ENCODE peak calls at places on chromosomes 6 and 20, in nine cellular contexts. One of them, this sample, is unnamed.

GRCh38 chr20:11454966-11455799 is 462.5 kb upstream of the BTBD3 start:
- DNase-seq in neural crest cell: no peak
- DNase-seq in Right ventricle myocardium inferior: no peak
- DNase-seq in HFF-Myc: peak
- DNase-seq in AG09319: no peak
- DNase-seq in GM04503: peak
- DNase-seq in NCI-H2029 treated with DMSO at 0.1 percent for 48 hours: no peak
- DNase-seq in choroid plexus epithelial cell: peak
- DNase-seq in activated T-helper 1 cell treated with anti-CD3 and anti-CD28 coated beads, Interleukin-12 subunit alpha, Interleukin-12 subunit beta, Interleukin-2, Interleukin-4 antibody, amounts not matched to agents 30 ng/mL and 10 ng/mL and 1 ng/mL, durations not matched to agents 14 hours and 24 hours and 36 hours: no peak
- DNase-seq in this sample: no peak

GRCh38 chr6:140486468-140487361 is 1112.3 kb upstream of the CITED2 start:
- DNase-seq in neural crest cell: no peak
- DNase-seq in NCI-H2029 treated with DMSO at 0.1 percent for 48 hours: no peak
- DNase-seq in GM04503: peak
- DNase-seq in AG09319: no peak
- DNase-seq in HFF-Myc: no peak
- DNase-seq in choroid plexus epithelial cell: peak
- DNase-seq in activated T-helper 1 cell treated with anti-CD3 and anti-CD28 coated beads, Interleukin-12 subunit alpha, Interleukin-12 subunit beta, Interleukin-2, Interleukin-4 antibody, amounts not matched to agents 30 ng/mL and 10 ng/mL and 1 ng/mL, durations not matched to agents 14 hours and 24 hours and 36 hours: no peak
- DNase-seq in Right ventricle myocardium inferior: no peak
- DNase-seq in this sample: no peak

GRCh38 chr6:43129434-43130194 is 41.5 kb upstream of the SRF start:
- DNase-seq in GM04503: no peak
- DNase-seq in NCI-H2029 treated with DMSO at 0.1 percent for 48 hours: no peak
- DNase-seq in neural crest cell: no peak
- DNase-seq in activated T-helper 1 cell treated with anti-CD3 and anti-CD28 coated beads, Interleukin-12 subunit alpha, Interleukin-12 subunit beta, Interleukin-2, Interleukin-4 antibody, amounts not matched to agents 30 ng/mL and 10 ng/mL and 1 ng/mL, durations not matched to agents 14 hours and 24 hours and 36 hours: no peak
- DNase-seq in Right ventricle myocardium inferior: no peak
- DNase-seq in AG09319: no peak
- DNase-seq in choroid plexus epithelial cell: peak
- DNase-seq in HFF-Myc: no peak
- DNase-seq in this sample: no peak

GRCh38 chr6:170063431-170063830 is 227.4 kb downstream of the DLL1 start:
- DNase-seq in AG09319: no peak
- DNase-seq in GM04503: no peak
- DNase-seq in HFF-Myc: no peak
- DNase-seq in activated T-helper 1 cell treated with anti-CD3 and anti-CD28 coated beads, Interleukin-12 subunit alpha, Interleukin-12 subunit beta, Interleukin-2, Interleukin-4 antibody, amounts not matched to agents 30 ng/mL and 10 ng/mL and 1 ng/mL, durations not matched to agents 14 hours and 24 hours and 36 hours: no peak
- DNase-seq in NCI-H2029 treated with DMSO at 0.1 percent for 48 hours: no peak
- DNase-seq in choroid plexus epithelial cell: no peak
- DNase-seq in Right ventricle myocardium inferior: peak
- DNase-seq in neural crest cell: no peak
- DNase-seq in this sample: no peak

GRCh38 chr20:42380287-42380686 is 762.1 kb upstream of the CHD6 start:
- DNase-seq in NCI-H2029 treated with DMSO at 0.1 percent for 48 hours: no peak
- DNase-seq in choroid plexus epithelial cell: no peak
- DNase-seq in Right ventricle myocardium inferior: peak
- DNase-seq in neural crest cell: no peak
- DNase-seq in AG09319: no peak
- DNase-seq in GM04503: no peak
- DNase-seq in activated T-helper 1 cell treated with anti-CD3 and anti-CD28 coated beads, Interleukin-12 subunit alpha, Interleukin-12 subunit beta, Interleukin-2, Interleukin-4 antibody, amounts not matched to agents 30 ng/mL and 10 ng/mL and 1 ng/mL, durations not matched to agents 14 hours and 24 hours and 36 hours: no peak
- DNase-seq in HFF-Myc: no peak
- DNase-seq in this sample: no peak

GRCh38 chr20:51792960-51793359 is 9.4 kb downstream of the SALL4 start:
- DNase-seq in Right ventricle myocardium inferior: no peak
- DNase-seq in HFF-Myc: no peak
- DNase-seq in neural crest cell: no peak
- DNase-seq in choroid plexus epithelial cell: no peak
- DNase-seq in AG09319: no peak
- DNase-seq in activated T-helper 1 cell treated with anti-CD3 and anti-CD28 coated beads, Interleukin-12 subunit alpha, Interleukin-12 subunit beta, Interleukin-2, Interleukin-4 antibody, amounts not matched to agents 30 ng/mL and 10 ng/mL and 1 ng/mL, durations not matched to agents 14 hours and 24 hours and 36 hours: no peak
- DNase-seq in GM04503: no peak
- DNase-seq in NCI-H2029 treated with DMSO at 0.1 percent for 48 hours: no peak
- DNase-seq in this sample: no peak

GRCh38 chr20:4875578-4876067 is 125.7 kb downstream of the SLC23A2 start:
- DNase-seq in NCI-H2029 treated with DMSO at 0.1 percent for 48 hours: peak
- DNase-seq in HFF-Myc: no peak
- DNase-seq in activated T-helper 1 cell treated with anti-CD3 and anti-CD28 coated beads, Interleukin-12 subunit alpha, Interleukin-12 subunit beta, Interleukin-2, Interleukin-4 antibody, amounts not matched to agents 30 ng/mL and 10 ng/mL and 1 ng/mL, durations not matched to agents 14 hours and 24 hours and 36 hours: no peak
- DNase-seq in Right ventricle myocardium inferior: no peak
- DNase-seq in AG09319: no peak
- DNase-seq in GM04503: no peak
- DNase-seq in neural crest cell: no peak
- DNase-seq in choroid plexus epithelial cell: no peak
- DNase-seq in this sample: no peak

GRCh38 chr20:33793011-33793931 is 17.9 kb upstream of the CHMP4B start:
- DNase-seq in neural crest cell: no peak
- DNase-seq in choroid plexus epithelial cell: no peak
- DNase-seq in Right ventricle myocardium inferior: no peak
- DNase-seq in GM04503: no peak
- DNase-seq in activated T-helper 1 cell treated with anti-CD3 and anti-CD28 coated beads, Interleukin-12 subunit alpha, Interleukin-12 subunit beta, Interleukin-2, Interleukin-4 antibody, amounts not matched to agents 30 ng/mL and 10 ng/mL and 1 ng/mL, durations not matched to agents 14 hours and 24 hours and 36 hours: no peak
- DNase-seq in HFF-Myc: no peak
- DNase-seq in NCI-H2029 treated with DMSO at 0.1 percent for 48 hours: no peak
- DNase-seq in AG09319: no peak
- DNase-seq in this sample: no peak

GRCh38 chr20:58850693-58851174 is at the start of gene GNAS-AS1:
- DNase-seq in NCI-H2029 treated with DMSO at 0.1 percent for 48 hours: no peak
- DNase-seq in choroid plexus epithelial cell: peak
- DNase-seq in Right ventricle myocardium inferior: peak
- DNase-seq in neural crest cell: peak
- DNase-seq in GM04503: peak
- DNase-seq in HFF-Myc: peak
- DNase-seq in AG09319: peak
- DNase-seq in activated T-helper 1 cell treated with anti-CD3 and anti-CD28 coated beads, Interleukin-12 subunit alpha, Interleukin-12 subunit beta, Interleukin-2, Interleukin-4 antibody, amounts not matched to agents 30 ng/mL and 10 ng/mL and 1 ng/mL, durations not matched to agents 14 hours and 24 hours and 36 hours: peak
- DNase-seq in this sample: no peak

GRCh38 chr6:75824160-75824559 is 75.1 kb downstream of the MYO6 start:
- DNase-seq in AG09319: no peak
- DNase-seq in HFF-Myc: no peak
- DNase-seq in neural crest cell: no peak
- DNase-seq in Right ventricle myocardium inferior: no peak
- DNase-seq in NCI-H2029 treated with DMSO at 0.1 percent for 48 hours: no peak
- DNase-seq in choroid plexus epithelial cell: no peak
- DNase-seq in GM04503: no peak
- DNase-seq in activated T-helper 1 cell treated with anti-CD3 and anti-CD28 coated beads, Interleukin-12 subunit alpha, Interleukin-12 subunit beta, Interleukin-2, Interleukin-4 antibody, amounts not matched to agents 30 ng/mL and 10 ng/mL and 1 ng/mL, durations not matched to agents 14 hours and 24 hours and 36 hours: no peak
- DNase-seq in this sample: no peak

GRCh38 chr20:14449323-14449722 is 111.9 kb upstream of the FLRT3 start:
- DNase-seq in HFF-Myc: no peak
- DNase-seq in activated T-helper 1 cell treated with anti-CD3 and anti-CD28 coated beads, Interleukin-12 subunit alpha, Interleukin-12 subunit beta, Interleukin-2, Interleukin-4 antibody, amounts not matched to agents 30 ng/mL and 10 ng/mL and 1 ng/mL, durations not matched to agents 14 hours and 24 hours and 36 hours: no peak
- DNase-seq in GM04503: no peak
- DNase-seq in NCI-H2029 treated with DMSO at 0.1 percent for 48 hours: no peak
- DNase-seq in neural crest cell: no peak
- DNase-seq in Right ventricle myocardium inferior: no peak
- DNase-seq in AG09319: no peak
- DNase-seq in choroid plexus epithelial cell: peak
- DNase-seq in this sample: no peak

GRCh38 chr20:23023621-23024187 is 11.4 kb upstream of the SSTR4 start:
- DNase-seq in NCI-H2029 treated with DMSO at 0.1 percent for 48 hours: no peak
- DNase-seq in AG09319: no peak
- DNase-seq in HFF-Myc: no peak
- DNase-seq in activated T-helper 1 cell treated with anti-CD3 and anti-CD28 coated beads, Interleukin-12 subunit alpha, Interleukin-12 subunit beta, Interleukin-2, Interleukin-4 antibody, amounts not matched to agents 30 ng/mL and 10 ng/mL and 1 ng/mL, durations not matched to agents 14 hours and 24 hours and 36 hours: no peak
- DNase-seq in Right ventricle myocardium inferior: no peak
- DNase-seq in GM04503: no peak
- DNase-seq in choroid plexus epithelial cell: no peak
- DNase-seq in neural crest cell: no peak
- DNase-seq in this sample: no peak

GRCh38 chr6:68677119-68677518 is 42.0 kb downstream of the ADGRB3 start:
- DNase-seq in activated T-helper 1 cell treated with anti-CD3 and anti-CD28 coated beads, Interleukin-12 subunit alpha, Interleukin-12 subunit beta, Interleukin-2, Interleukin-4 antibody, amounts not matched to agents 30 ng/mL and 10 ng/mL and 1 ng/mL, durations not matched to agents 14 hours and 24 hours and 36 hours: no peak
- DNase-seq in choroid plexus epithelial cell: no peak
- DNase-seq in NCI-H2029 treated with DMSO at 0.1 percent for 48 hours: no peak
- DNase-seq in AG09319: no peak
- DNase-seq in HFF-Myc: no peak
- DNase-seq in neural crest cell: no peak
- DNase-seq in Right ventricle myocardium inferior: no peak
- DNase-seq in GM04503: no peak
- DNase-seq in this sample: no peak

GRCh38 chr20:13397300-13397724 is 176.2 kb downstream of the ISM1 start:
- DNase-seq in Right ventricle myocardium inferior: no peak
- DNase-seq in HFF-Myc: no peak
- DNase-seq in NCI-H2029 treated with DMSO at 0.1 percent for 48 hours: no peak
- DNase-seq in AG09319: no peak
- DNase-seq in choroid plexus epithelial cell: peak
- DNase-seq in neural crest cell: no peak
- DNase-seq in GM04503: no peak
- DNase-seq in activated T-helper 1 cell treated with anti-CD3 and anti-CD28 coated beads, Interleukin-12 subunit alpha, Interleukin-12 subunit beta, Interleukin-2, Interleukin-4 antibody, amounts not matched to agents 30 ng/mL and 10 ng/mL and 1 ng/mL, durations not matched to agents 14 hours and 24 hours and 36 hours: no peak
- DNase-seq in this sample: no peak

GRCh38 chr20:20697325-20697845 is 15.1 kb downstream of the RALGAPA2 start:
- DNase-seq in Right ventricle myocardium inferior: no peak
- DNase-seq in NCI-H2029 treated with DMSO at 0.1 percent for 48 hours: no peak
- DNase-seq in choroid plexus epithelial cell: no peak
- DNase-seq in GM04503: no peak
- DNase-seq in HFF-Myc: no peak
- DNase-seq in activated T-helper 1 cell treated with anti-CD3 and anti-CD28 coated beads, Interleukin-12 subunit alpha, Interleukin-12 subunit beta, Interleukin-2, Interleukin-4 antibody, amounts not matched to agents 30 ng/mL and 10 ng/mL and 1 ng/mL, durations not matched to agents 14 hours and 24 hours and 36 hours: no peak
- DNase-seq in AG09319: no peak
- DNase-seq in neural crest cell: no peak
- DNase-seq in this sample: no peak

GRCh38 chr6:44275749-44276648 is 5.7 kb downstream of the TMEM151B start:
- DNase-seq in AG09319: no peak
- DNase-seq in Right ventricle myocardium inferior: no peak
- DNase-seq in activated T-helper 1 cell treated with anti-CD3 and anti-CD28 coated beads, Interleukin-12 subunit alpha, Interleukin-12 subunit beta, Interleukin-2, Interleukin-4 antibody, amounts not matched to agents 30 ng/mL and 10 ng/mL and 1 ng/mL, durations not matched to agents 14 hours and 24 hours and 36 hours: no peak
- DNase-seq in neural crest cell: no peak
- DNase-seq in GM04503: no peak
- DNase-seq in choroid plexus epithelial cell: no peak
- DNase-seq in HFF-Myc: no peak
- DNase-seq in NCI-H2029 treated with DMSO at 0.1 percent for 48 hours: no peak
- DNase-seq in this sample: no peak

GRCh38 chr6:33123732-33124524 is 48.1 kb downstream of the HLA-DPB1 start:
- DNase-seq in activated T-helper 1 cell treated with anti-CD3 and anti-CD28 coated beads, Interleukin-12 subunit alpha, Interleukin-12 subunit beta, Interleukin-2, Interleukin-4 antibody, amounts not matched to agents 30 ng/mL and 10 ng/mL and 1 ng/mL, durations not matched to agents 14 hours and 24 hours and 36 hours: no peak
- DNase-seq in NCI-H2029 treated with DMSO at 0.1 percent for 48 hours: peak
- DNase-seq in neural crest cell: peak
- DNase-seq in HFF-Myc: peak
- DNase-seq in AG09319: no peak
- DNase-seq in Right ventricle myocardium inferior: no peak
- DNase-seq in choroid plexus epithelial cell: peak
- DNase-seq in GM04503: no peak
- DNase-seq in this sample: peak

GRCh38 chr20:59141818-59142581 is 21.6 kb upstream of the ZNF831 start:
- DNase-seq in AG09319: no peak
- DNase-seq in activated T-helper 1 cell treated with anti-CD3 and anti-CD28 coated beads, Interleukin-12 subunit alpha, Interleukin-12 subunit beta, Interleukin-2, Interleukin-4 antibody, amounts not matched to agents 30 ng/mL and 10 ng/mL and 1 ng/mL, durations not matched to agents 14 hours and 24 hours and 36 hours: no peak
- DNase-seq in NCI-H2029 treated with DMSO at 0.1 percent for 48 hours: no peak
- DNase-seq in choroid plexus epithelial cell: no peak
- DNase-seq in GM04503: no peak
- DNase-seq in neural crest cell: peak
- DNase-seq in HFF-Myc: peak
- DNase-seq in Right ventricle myocardium inferior: no peak
- DNase-seq in this sample: no peak

GRCh38 chr20:57264908-57265648 is 1.4 kb downstream of the BMP7 start:
- DNase-seq in NCI-H2029 treated with DMSO at 0.1 percent for 48 hours: no peak
- DNase-seq in Right ventricle myocardium inferior: no peak
- DNase-seq in AG09319: no peak
- DNase-seq in choroid plexus epithelial cell: no peak
- DNase-seq in neural crest cell: no peak
- DNase-seq in HFF-Myc: no peak
- DNase-seq in GM04503: no peak
- DNase-seq in activated T-helper 1 cell treated with anti-CD3 and anti-CD28 coated beads, Interleukin-12 subunit alpha, Interleukin-12 subunit beta, Interleukin-2, Interleukin-4 antibody, amounts not matched to agents 30 ng/mL and 10 ng/mL and 1 ng/mL, durations not matched to agents 14 hours and 24 hours and 36 hours: no peak
- DNase-seq in this sample: no peak

GRCh38 chr6:125859691-125860210 is 69.0 kb downstream of the NCOA7 start:
- DNase-seq in neural crest cell: no peak
- DNase-seq in Right ventricle myocardium inferior: no peak
- DNase-seq in activated T-helper 1 cell treated with anti-CD3 and anti-CD28 coated beads, Interleukin-12 subunit alpha, Interleukin-12 subunit beta, Interleukin-2, Interleukin-4 antibody, amounts not matched to agents 30 ng/mL and 10 ng/mL and 1 ng/mL, durations not matched to agents 14 hours and 24 hours and 36 hours: no peak
- DNase-seq in HFF-Myc: no peak
- DNase-seq in GM04503: peak
- DNase-seq in choroid plexus epithelial cell: peak
- DNase-seq in NCI-H2029 treated with DMSO at 0.1 percent for 48 hours: no peak
- DNase-seq in AG09319: no peak
- DNase-seq in this sample: no peak

GRCh38 chr6:21527731-21528130 is 65.8 kb upstream of the SOX4 start:
- DNase-seq in activated T-helper 1 cell treated with anti-CD3 and anti-CD28 coated beads, Interleukin-12 subunit alpha, Interleukin-12 subunit beta, Interleukin-2, Interleukin-4 antibody, amounts not matched to agents 30 ng/mL and 10 ng/mL and 1 ng/mL, durations not matched to agents 14 hours and 24 hours and 36 hours: no peak
- DNase-seq in HFF-Myc: no peak
- DNase-seq in GM04503: no peak
- DNase-seq in NCI-H2029 treated with DMSO at 0.1 percent for 48 hours: peak
- DNase-seq in AG09319: no peak
- DNase-seq in neural crest cell: no peak
- DNase-seq in Right ventricle myocardium inferior: no peak
- DNase-seq in choroid plexus epithelial cell: no peak
- DNase-seq in this sample: no peak

GRCh38 chr20:33812673-33813462 is 1.7 kb downstream of the CHMP4B start:
- DNase-seq in HFF-Myc: no peak
- DNase-seq in GM04503: no peak
- DNase-seq in NCI-H2029 treated with DMSO at 0.1 percent for 48 hours: peak
- DNase-seq in activated T-helper 1 cell treated with anti-CD3 and anti-CD28 coated beads, Interleukin-12 subunit alpha, Interleukin-12 subunit beta, Interleukin-2, Interleukin-4 antibody, amounts not matched to agents 30 ng/mL and 10 ng/mL and 1 ng/mL, durations not matched to agents 14 hours and 24 hours and 36 hours: no peak
- DNase-seq in choroid plexus epithelial cell: peak
- DNase-seq in Right ventricle myocardium inferior: no peak
- DNase-seq in neural crest cell: peak
- DNase-seq in AG09319: no peak
- DNase-seq in this sample: no peak